ENCODE peak calls at places on chromosomes 13 and 19, in ten cellular contexts. C, N, T, A, M, Z, Q, F, X and P are unnamed samples.

GRCh38 chr13:95784891-95785290 is 108.0 kb downstream of the DNAJC3 start:
- DNase-seq in C (no peak), N (no peak), T (peak), A (peak), M (no peak), Z (no peak), Q (no peak), F (no peak), X (no peak), P (no peak)

GRCh38 chr19:15628236-15629002 is 12.3 kb upstream of the CYP4F3 start:
- DNase-seq in C (no peak), N (no peak), T (no peak), A (no peak), M (no peak), Z (no peak), Q (no peak), F (no peak), X (no peak), P (no peak)

GRCh38 chr19:49613374-49613773 is 22.4 kb downstream of the PRR12 start:
- DNase-seq in C (no peak), N (no peak), T (no peak), A (no peak), M (no peak), Z (no peak), Q (no peak), F (no peak), X (no peak), P (no peak)

GRCh38 chr13:36571444-36571843 is 102.4 kb upstream of the SERTM1 start:
- DNase-seq in C (no peak), N (no peak), T (peak), A (peak), M (no peak), Z (no peak), Q (no peak), F (no peak), X (no peak), P (no peak)

GRCh38 chr13:99505814-99506269 is 4.6 kb downstream of the TM9SF2 start:
- DNase-seq in C (no peak), N (no peak), T (no peak), A (no peak), M (no peak), Z (no peak), Q (no peak), F (no peak), X (no peak), P (no peak)

GRCh38 chr19:57583104-57583520 is 833 bp upstream of the ZIK1 start:
- DNase-seq in C (no peak), N (no peak), T (no peak), A (no peak), M (no peak), Z (no peak), Q (no peak), F (no peak), X (no peak), P (no peak)

GRCh38 chr13:96460571-96460970 is 370.7 kb downstream of the HS6ST3 start:
- DNase-seq in C (no peak), N (no peak), T (no peak), A (no peak), M (no peak), Z (peak), Q (no peak), F (no peak), X (no peak), P (no peak)

GRCh38 chr19:56105090-56105701 is 15.9 kb downstream of the ZNF787 start:
- DNase-seq in C (peak), N (peak), T (no peak), A (peak), M (peak), Z (peak), Q (peak), F (peak), X (peak), P (no peak)

GRCh38 chr13:35191883-35192282 is 249.8 kb downstream of the NBEA start:
- DNase-seq in C (no peak), N (no peak), T (no peak), A (no peak), M (no peak), Z (no peak), Q (no peak), F (no peak), X (no peak), P (no peak)

GRCh38 chr13:107867701-107868661 is 347.4 kb downstream of the LIG4 start:
- DNase-seq in C (no peak), N (no peak), T (no peak), A (peak), M (peak), Z (peak), Q (no peak), F (no peak), X (no peak), P (peak)

DNA sequence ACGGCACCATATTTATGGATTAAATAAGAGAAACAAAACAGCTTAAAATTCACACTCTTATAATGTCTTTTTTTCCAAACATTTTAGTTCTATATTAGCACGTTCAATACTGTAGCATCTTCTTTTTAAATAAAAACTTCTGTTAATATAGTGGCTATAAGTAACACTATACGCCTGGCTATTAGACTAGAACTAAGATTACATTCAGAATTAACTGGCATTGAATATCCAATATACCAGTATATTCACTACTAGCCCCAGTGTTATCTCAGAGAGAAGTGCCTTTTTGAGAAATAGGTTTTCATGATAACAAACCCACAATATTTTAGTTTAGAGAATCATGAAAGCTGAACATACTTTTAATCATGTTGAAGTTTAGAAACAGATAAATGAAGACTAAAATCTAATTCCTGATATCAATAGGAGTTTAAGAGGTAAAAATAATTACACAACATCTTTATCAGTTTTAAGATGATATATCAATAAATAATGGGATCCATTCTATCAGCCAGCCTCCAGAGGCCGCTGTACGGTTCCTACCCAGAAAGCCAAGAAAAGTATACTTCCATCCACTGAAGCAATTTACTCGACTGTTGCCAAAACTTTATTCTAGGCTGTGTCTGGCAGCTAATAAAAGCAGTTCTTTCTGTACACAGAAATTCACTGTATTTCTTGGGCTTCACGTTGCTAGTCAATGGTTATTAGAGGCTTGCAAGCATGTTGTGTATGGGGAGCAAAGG is 1113.4 kb upstream of the MIR17HG start:
- DNase-seq in C (no peak), N (no peak), T (no peak), A (no peak), M (no peak), Z (no peak), Q (no peak), F (no peak), X (no peak), P (no peak)
- TF ChIP-seq CTCF in C (no peak), N (no peak), T (no peak), A (peak), M (no peak), Z (no peak), Q (no peak), F (no peak), X (no peak), P (no peak)

GRCh38 chr13:66714795-66715194 is 515.3 kb downstream of the PCDH9 start:
- DNase-seq in C (no peak), N (no peak), T (no peak), A (no peak), M (no peak), Z (no peak), Q (no peak), F (no peak), X (no peak), P (no peak)
- TF ChIP-seq CTCF in C (peak), N (no peak), T (no peak), A (peak), M (no peak), Z (no peak), Q (no peak), F (no peak), X (no peak), P (peak)

GRCh38 chr19:18610245-18610555 is 2.5 kb upstream of the TMEM59L start:
- DNase-seq in C (no peak), N (no peak), T (no peak), A (no peak), M (no peak), Z (no peak), Q (no peak), F (no peak), X (no peak), P (no peak)

GRCh38 chr19:18612051-18612771 is 459 bp upstream of the TMEM59L start:
- DNase-seq in C (no peak), N (no peak), T (no peak), A (no peak), M (no peak), Z (no peak), Q (no peak), F (no peak), X (no peak), P (no peak)

GRCh38 chr19:18612772-18613588 is at the start of gene TMEM59L:
- DNase-seq in C (no peak), N (no peak), T (no peak), A (no peak), M (peak), Z (peak), Q (no peak), F (no peak), X (peak), P (no peak)

GRCh38 chr19:18610556-18611326 is 1.9 kb upstream of the TMEM59L start:
- DNase-seq in C (no peak), N (no peak), T (no peak), A (no peak), M (no peak), Z (no peak), Q (no peak), F (peak), X (no peak), P (no peak)

GRCh38 chr19:18611327-18612050 is 1.2 kb upstream of the TMEM59L start:
- DNase-seq in C (no peak), N (no peak), T (no peak), A (no peak), M (no peak), Z (no peak), Q (no peak), F (peak), X (no peak), P (no peak)
- TF ChIP-seq CTCF in C (no peak), N (no peak), T (no peak), A (no peak), M (no peak), Z (no peak), Q (no peak), F (no peak), X (no peak), P (no peak)

DNA sequence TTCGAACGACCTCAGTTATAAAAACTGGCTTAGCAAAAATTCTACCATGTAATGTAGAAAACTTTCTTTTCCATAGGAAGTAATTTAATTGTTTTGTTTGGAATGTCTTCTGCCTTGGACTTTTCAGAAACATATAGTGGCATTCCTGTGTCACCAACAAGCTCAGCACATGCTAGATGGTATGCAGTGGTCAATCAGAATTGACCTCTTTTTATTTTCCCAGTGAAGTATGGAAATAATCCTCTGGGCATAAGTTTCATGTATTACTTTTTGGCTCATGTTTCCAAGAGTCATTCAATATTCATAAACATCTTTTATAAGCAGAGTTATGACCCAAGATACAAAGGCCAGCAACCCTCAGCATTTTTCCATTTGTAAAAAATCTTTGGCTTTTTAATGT is 33.6 kb downstream of the NALCN start:
- DNase-seq in C (no peak), N (no peak), T (no peak), A (no peak), M (no peak), Z (no peak), Q (no peak), F (no peak), X (no peak), P (no peak)
- TF ChIP-seq CTCF in C (no peak), N (no peak), T (no peak), A (no peak), M (no peak), Z (no peak), Q (no peak), F (no peak), X (no peak), P (no peak)

GRCh38 chr19:6372594-6373095 is at the start of gene ALKBH7:
- DNase-seq in C (peak), N (peak), T (peak), A (peak), M (peak), Z (peak), Q (peak), F (peak), X (peak), P (peak)
- TF ChIP-seq CTCF in C (no peak), N (no peak), T (no peak), A (no peak), M (no peak), Z (no peak), Q (peak), F (no peak), X (no peak), P (no peak)